ENCODE peak calls at places on chromosomes 7 and 10, in nine cellular contexts. P is H1, T is transverse colon, S is suprapubic skin, C is sigmoid colon, U is K562, E is tibial nerve, Q is ovary, A is SK-N-SH. O is an unnamed sample. For H3K27me3, the result is how much of the 10 kb centered on the place peaks cover.

GRCh38 chr7:17787257-17787656 is 153.0 kb downstream of the SNX13 start:
- DNase-seq in S (no peak), C (no peak), T (no peak), P (no peak), A (no peak), Q (no peak), E (no peak), U (no peak), O (no peak)

GRCh38 chr10:49735848-49736563 is 26.1 kb downstream of the OGDHL start:
- DNase-seq in T (no peak), Q (no peak), A (no peak), S (peak), E (no peak), U (no peak), P (no peak), C (no peak), O (peak)

GRCh38 chr7:82615527-82615926 is 171.9 kb upstream of the CACNA2D1 start:
- DNase-seq in T (no peak), U (no peak), A (no peak), Q (no peak), E (no peak), S (no peak), C (no peak), P (no peak), O (no peak)

GRCh38 chr7:131031100-131031868 is 296.4 kb upstream of the MKLN1 start:
- DNase-seq in S (no peak), P (no peak), C (no peak), E (no peak), A (no peak), U (no peak), T (no peak), Q (no peak), O (no peak)

GRCh38 chr10:71361581-71361980 is 35.1 kb upstream of the CDH23 start:
- DNase-seq in P (no peak), E (no peak), C (no peak), U (no peak), A (no peak), T (no peak), S (no peak), Q (no peak), O (no peak)

GRCh38 chr10:84290235-84290634 is 38.2 kb upstream of the CCSER2 start:
- DNase-seq in A (no peak), E (no peak), Q (no peak), C (no peak), S (no peak), U (no peak), T (no peak), P (no peak), O (no peak)

GRCh38 chr10:78700413-78700812 is 368.4 kb upstream of the ZMIZ1 start:
- DNase-seq in T (peak), P (no peak), Q (peak), A (no peak), S (no peak), C (no peak), U (no peak), E (no peak), O (peak)

GRCh38 chr10:6222755-6223154 is 20.0 kb downstream of the PFKFB3 start:
- DNase-seq in P (no peak), S (no peak), Q (no peak), A (no peak), U (no peak), E (no peak), T (no peak), C (no peak), O (no peak)

GRCh38 chr7:138435231-138435919 is 24.7 kb upstream of the TRIM24 start:
- DNase-seq in U (no peak), C (no peak), A (no peak), Q (no peak), T (no peak), P (no peak), S (no peak), E (no peak), O (no peak)

GRCh38 chr10:3077940-3078630 is 10.7 kb downstream of the PFKP start:
- DNase-seq in S (no peak), P (no peak), U (no peak), T (peak), A (no peak), C (peak), Q (no peak), E (no peak), O (no peak)

GRCh38 chr7:47778153-47778661 is 170.1 kb downstream of the PKD1L1 start:
- DNase-seq in P (no peak), C (no peak), T (no peak), Q (no peak), E (no peak), S (no peak), A (no peak), U (no peak), O (no peak)

GRCh38 chr10:23824822-23825221 is 384.1 kb upstream of the KIAA1217 start:
- DNase-seq in E (no peak), C (no peak), P (no peak), S (no peak), T (no peak), A (no peak), Q (no peak), U (no peak), O (no peak)

GRCh38 chr7:92809397-92810241 is 26.8 kb downstream of the CDK6 start:
- DNase-seq in A (no peak), U (peak), P (no peak), C (peak), S (no peak), E (no peak), Q (peak), T (peak), O (peak)

GRCh38 chr7:158031820-158032424 is 555.7 kb downstream of the PTPRN2 start:
- DNase-seq in U (no peak), P (no peak), C (peak), T (no peak), S (peak), E (no peak), A (peak), Q (no peak), O (peak)

GRCh38 chr7:5679741-5680473 is 101.6 kb downstream of the RNF216 start:
- DNase-seq in E (no peak), C (peak), U (no peak), A (no peak), T (peak), S (no peak), Q (peak), P (no peak), O (no peak)

GRCh38 chr10:104622598-104623209 is 18.4 kb upstream of the SORCS3 start:
- DNase-seq in S (no peak), E (no peak), U (peak), Q (no peak), C (no peak), A (peak), T (no peak), P (no peak), O (no peak)

GRCh38 chr7:29442146-29442545 is 121.5 kb upstream of the PRR15 start:
- DNase-seq in S (no peak), C (no peak), P (no peak), A (peak), Q (no peak), U (no peak), E (no peak), T (no peak), O (no peak)

GRCh38 chr10:88651131-88651541 is 13.1 kb upstream of the LIPF start:
- DNase-seq in A (no peak), E (no peak), S (no peak), T (no peak), U (no peak), C (no peak), Q (no peak), P (no peak), O (no peak)

GRCh38 chr10:600876-601275 is 88.6 kb downstream of the DIP2C start:
- DNase-seq in T (no peak), Q (no peak), S (no peak), A (no peak), P (no peak), U (no peak), E (no peak), C (no peak), O (peak)

GRCh38 chr10:44313706-44314307 is 71.1 kb downstream of the CXCL12 start:
- DNase-seq in S (no peak), E (no peak), C (no peak), P (no peak), U (no peak), A (no peak), T (no peak), Q (no peak), O (no peak)

GRCh38 chr7:105911961-105912575 is 35.7 kb upstream of the ATXN7L1 start:
- DNase-seq in P (no peak), C (no peak), E (no peak), A (no peak), T (no peak), S (no peak), Q (no peak), U (no peak), O (no peak)

GRCh38 chr7:22630069-22630468 is 96.9 kb upstream of the IL6 start:
- DNase-seq in P (no peak), S (no peak), A (no peak), C (no peak), T (no peak), E (no peak), Q (no peak), U (no peak), O (no peak)
- TF ChIP-seq EP300 in P (no peak), S (no peak), A (no peak), C (no peak), T (no peak), E (no peak), Q (no peak), U (no peak), O (no peak)

GRCh38 chr7:11290859-11291258 is 317.2 kb downstream of the PHF14 start:
- DNase-seq in C (no peak), Q (no peak), T (no peak), U (no peak), S (no peak), E (no peak), A (no peak), P (no peak), O (no peak)

GRCh38 chr7:11294965-11295364 is 321.3 kb downstream of the PHF14 start:
- DNase-seq in A (no peak), C (no peak), P (no peak), E (no peak), U (no peak), T (no peak), Q (no peak), S (no peak), O (no peak)

GRCh38 chr7:11297764-11298163 is 324.1 kb downstream of the PHF14 start:
- DNase-seq in S (no peak), U (no peak), T (no peak), E (no peak), Q (no peak), C (no peak), A (no peak), P (no peak), O (no peak)

GRCh38 chr7:11297226-11297625 is 323.6 kb downstream of the PHF14 start:
- DNase-seq in A (no peak), S (no peak), P (no peak), Q (no peak), C (no peak), T (no peak), U (no peak), E (no peak), O (no peak)

DNA sequence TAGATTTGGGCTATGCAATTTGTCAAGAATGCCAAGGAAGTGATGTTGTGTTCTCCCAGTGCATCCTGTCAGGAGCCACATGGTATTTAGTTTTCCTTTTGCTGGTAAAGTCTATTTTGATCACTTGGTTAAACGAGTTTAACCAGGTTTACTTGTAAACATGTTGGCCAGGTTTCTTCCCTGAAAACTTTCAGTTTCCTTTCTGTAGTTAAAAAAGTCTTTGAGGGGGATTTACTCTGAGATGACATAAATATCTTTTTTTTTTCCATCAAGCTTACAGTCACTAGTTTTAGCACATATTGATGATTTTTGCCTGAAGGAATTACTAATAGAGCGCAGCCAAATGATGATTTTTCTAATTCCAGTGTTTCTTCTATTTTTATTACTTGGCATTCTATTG is 320.5 kb downstream of the PHF14 start:
- DNase-seq in S (no peak), Q (no peak), A (no peak), U (no peak), T (no peak), C (no peak), E (no peak), P (no peak), O (no peak)
- H3K27me3 ChIP-seq in S (under half), Q (under half), A (under half), U (under half), T (under half), C (under half), E (under half), P (under half), O (under half)

GRCh38 chr10:110252148-110252547 is 44.7 kb downstream of the MXI1 start:
- DNase-seq in E (no peak), A (no peak), C (no peak), Q (no peak), U (no peak), P (no peak), S (no peak), T (no peak), O (no peak)
- TF ChIP-seq EP300 in E (no peak), A (no peak), C (no peak), Q (no peak), U (no peak), P (no peak), S (no peak), T (no peak), O (no peak)

GRCh38 chr10:127739908-127740307 is 2.9 kb downstream of the FOXI2 start:
- DNase-seq in C (no peak), S (no peak), E (no peak), T (no peak), Q (no peak), A (no peak), U (no peak), P (no peak), O (no peak)
- H3K27me3 ChIP-seq in C (under half), S (half or more), E (under half), T (half or more), Q (under half), A (under half), U (under half), P (under half), O (under half)

GRCh38 chr7:41287559-41288335 is 415.1 kb downstream of the INHBA start:
- DNase-seq in E (no peak), S (no peak), T (no peak), P (peak), C (no peak), U (no peak), Q (no peak), A (no peak), O (no peak)
- TF ChIP-seq EP300 in E (no peak), S (no peak), T (no peak), P (no peak), C (no peak), U (no peak), Q (no peak), A (no peak), O (no peak)

O was measured in stomach.